ENCODE peak calls at places on chromosomes 4 and X, in five cellular contexts. One of them, this sample, is unnamed.
A peak's percentile ranks its signal among the peaks of the same experiment; 100 is the strongest.

GRCh38 chrX:96685205-96686099 is 810 bp downstream of the DIAPH2 start:
- DNase-seq in effector memory CD4-positive, alpha-beta T cell: no peak
- DNase-seq in Kasumi-1: peak; percentile 79
- DNase-seq in ovary: peak; percentile 47
- DNase-seq in glomerular endothelial cell: no peak
- DNase-seq in this sample: peak; percentile 14

GRCh38 chr4:116055857-116056827 is 942.7 kb upstream of the NDST4 start:
- DNase-seq in glomerular endothelial cell: no peak
- DNase-seq in effector memory CD4-positive, alpha-beta T cell: no peak
- DNase-seq in Kasumi-1: peak; percentile 28
- DNase-seq in ovary: no peak
- DNase-seq in this sample: no peak

GRCh38 chr4:2583517-2583916 is 47.1 kb downstream of the FAM193A start:
- DNase-seq in glomerular endothelial cell: no peak
- DNase-seq in Kasumi-1: no peak
- DNase-seq in effector memory CD4-positive, alpha-beta T cell: no peak
- DNase-seq in ovary: no peak
- DNase-seq in this sample: no peak

GRCh38 chrX:111349934-111350333 is 62.1 kb downstream of the DCX start:
- DNase-seq in effector memory CD4-positive, alpha-beta T cell: no peak
- DNase-seq in Kasumi-1: no peak
- DNase-seq in glomerular endothelial cell: no peak
- DNase-seq in ovary: no peak
- DNase-seq in this sample: no peak

GRCh38 chrX:4263005-4263404 is 549.6 kb upstream of the PRKX start:
- DNase-seq in Kasumi-1: no peak
- DNase-seq in ovary: no peak
- DNase-seq in glomerular endothelial cell: no peak
- DNase-seq in effector memory CD4-positive, alpha-beta T cell: no peak
- DNase-seq in this sample: no peak

GRCh38 chrX:151793886-151794285 is 59.3 kb downstream of the CNGA2 start:
- DNase-seq in ovary: no peak
- DNase-seq in glomerular endothelial cell: no peak
- DNase-seq in effector memory CD4-positive, alpha-beta T cell: no peak
- DNase-seq in Kasumi-1: no peak
- DNase-seq in this sample: no peak

GRCh38 chr4:23978031-23978430 is 88.2 kb upstream of the PPARGC1A start:
- DNase-seq in effector memory CD4-positive, alpha-beta T cell: no peak
- DNase-seq in ovary: no peak
- DNase-seq in Kasumi-1: no peak
- DNase-seq in glomerular endothelial cell: no peak
- DNase-seq in this sample: no peak

GRCh38 chr4:130073145-130073790 is 977.3 kb downstream of the C4orf33 start:
- DNase-seq in effector memory CD4-positive, alpha-beta T cell: no peak
- DNase-seq in ovary: no peak
- DNase-seq in glomerular endothelial cell: no peak
- DNase-seq in Kasumi-1: no peak
- DNase-seq in this sample: no peak

GRCh38 chr4:134024251-134024650 is 177.3 kb downstream of the PABPC4L start:
- DNase-seq in Kasumi-1: peak; percentile 29
- DNase-seq in effector memory CD4-positive, alpha-beta T cell: no peak
- DNase-seq in ovary: no peak
- DNase-seq in glomerular endothelial cell: peak; percentile 7
- DNase-seq in this sample: no peak

GRCh38 chr4:11805837-11806236 is 377.1 kb upstream of the HS3ST1 start:
- DNase-seq in glomerular endothelial cell: peak; percentile 36
- DNase-seq in ovary: no peak
- DNase-seq in Kasumi-1: peak; percentile 91
- DNase-seq in effector memory CD4-positive, alpha-beta T cell: no peak
- DNase-seq in this sample: no peak

GRCh38 chr4:10527438-10527837 is 70.2 kb upstream of the ZNF518B start:
- DNase-seq in ovary: no peak
- DNase-seq in glomerular endothelial cell: no peak
- DNase-seq in Kasumi-1: no peak
- DNase-seq in effector memory CD4-positive, alpha-beta T cell: no peak
- DNase-seq in this sample: no peak

GRCh38 chr4:164396439-164396838 is 357.5 kb upstream of the SMIM31 start:
- DNase-seq in glomerular endothelial cell: no peak
- DNase-seq in Kasumi-1: no peak
- DNase-seq in ovary: no peak
- DNase-seq in effector memory CD4-positive, alpha-beta T cell: no peak
- DNase-seq in this sample: no peak

GRCh38 chr4:82785248-82786003 is 13.2 kb downstream of the SCD5 start:
- DNase-seq in glomerular endothelial cell: peak; percentile 92
- DNase-seq in ovary: no peak
- DNase-seq in effector memory CD4-positive, alpha-beta T cell: no peak
- DNase-seq in Kasumi-1: no peak
- DNase-seq in this sample: peak; percentile 33

GRCh38 chrX:69124108-69124507 is 41.1 kb downstream of the PJA1 start:
- DNase-seq in effector memory CD4-positive, alpha-beta T cell: no peak
- DNase-seq in ovary: no peak
- DNase-seq in glomerular endothelial cell: no peak
- DNase-seq in Kasumi-1: no peak
- DNase-seq in this sample: peak; percentile 60

GRCh38 chrX:34578237-34578636 is 78.8 kb downstream of the TMEM47 start:
- DNase-seq in effector memory CD4-positive, alpha-beta T cell: no peak
- DNase-seq in glomerular endothelial cell: peak; percentile 39
- DNase-seq in ovary: no peak
- DNase-seq in Kasumi-1: peak; percentile 38
- DNase-seq in this sample: peak; percentile 4

GRCh38 chr4:2714071-2714770 is 41.9 kb downstream of the TNIP2 start:
- DNase-seq in Kasumi-1: no peak
- DNase-seq in glomerular endothelial cell: peak; percentile 92
- DNase-seq in ovary: no peak
- DNase-seq in effector memory CD4-positive, alpha-beta T cell: no peak
- DNase-seq in this sample: no peak

GRCh38 chr4:77349796-77350195 is 192.8 kb downstream of the CCNG2 start:
- DNase-seq in effector memory CD4-positive, alpha-beta T cell: no peak
- DNase-seq in glomerular endothelial cell: no peak
- DNase-seq in Kasumi-1: no peak
- DNase-seq in ovary: no peak
- DNase-seq in this sample: no peak

GRCh38 chr4:95417531-95417930 is 131.2 kb downstream of the UNC5C start:
- DNase-seq in glomerular endothelial cell: no peak
- DNase-seq in Kasumi-1: no peak
- DNase-seq in ovary: no peak
- DNase-seq in effector memory CD4-positive, alpha-beta T cell: no peak
- DNase-seq in this sample: no peak

GRCh38 chrX:37921758-37922157 is 74.4 kb upstream of the DYNLT3 start:
- DNase-seq in glomerular endothelial cell: no peak
- DNase-seq in ovary: no peak
- DNase-seq in Kasumi-1: no peak
- DNase-seq in effector memory CD4-positive, alpha-beta T cell: no peak
- DNase-seq in this sample: peak; percentile 7

GRCh38 chr4:80161413-80162058 is 35.8 kb upstream of the PRDM8 start:
- DNase-seq in glomerular endothelial cell: no peak
- DNase-seq in ovary: no peak
- DNase-seq in Kasumi-1: no peak
- DNase-seq in effector memory CD4-positive, alpha-beta T cell: no peak
- DNase-seq in this sample: no peak

GRCh38 chr4:123609829-123610228 is 213.2 kb downstream of the SPRY1 start:
- DNase-seq in effector memory CD4-positive, alpha-beta T cell: no peak
- DNase-seq in glomerular endothelial cell: no peak
- DNase-seq in Kasumi-1: no peak
- DNase-seq in ovary: no peak
- DNase-seq in this sample: no peak

GRCh38 chr4:139786494-139787354 is 121.1 kb downstream of the MGST2 start:
- DNase-seq in Kasumi-1: no peak
- DNase-seq in ovary: no peak
- DNase-seq in effector memory CD4-positive, alpha-beta T cell: no peak
- DNase-seq in glomerular endothelial cell: no peak
- DNase-seq in this sample: no peak

GRCh38 chr4:168765322-168765721 is 244.7 kb downstream of the CBR4 start:
- DNase-seq in glomerular endothelial cell: no peak
- DNase-seq in ovary: no peak
- DNase-seq in effector memory CD4-positive, alpha-beta T cell: no peak
- DNase-seq in Kasumi-1: no peak
- DNase-seq in this sample: no peak

GRCh38 chr4:78737020-78737419 is 39.1 kb upstream of the BMP2K start:
- DNase-seq in effector memory CD4-positive, alpha-beta T cell: no peak
- DNase-seq in glomerular endothelial cell: no peak
- DNase-seq in ovary: no peak
- DNase-seq in Kasumi-1: peak; percentile 60
- DNase-seq in this sample: no peak

GRCh38 chrX:149682956-149683947 is 28.6 kb upstream of the MAGEA11 start:
- DNase-seq in Kasumi-1: no peak
- DNase-seq in effector memory CD4-positive, alpha-beta T cell: no peak
- DNase-seq in ovary: no peak
- DNase-seq in glomerular endothelial cell: no peak
- DNase-seq in this sample: no peak

GRCh38 chr4:183987529-183987946 is 82.4 kb downstream of the STOX2 start:
- DNase-seq in Kasumi-1: no peak
- DNase-seq in effector memory CD4-positive, alpha-beta T cell: no peak
- DNase-seq in ovary: peak; percentile 75
- DNase-seq in glomerular endothelial cell: no peak
- DNase-seq in this sample: peak; percentile 83

GRCh38 chr4:83392562-83392961 is 57.9 kb upstream of the HPSE start:
- DNase-seq in Kasumi-1: no peak
- DNase-seq in ovary: no peak
- DNase-seq in effector memory CD4-positive, alpha-beta T cell: no peak
- DNase-seq in glomerular endothelial cell: no peak
- DNase-seq in this sample: no peak

GRCh38 chrX:47078129-47079043 is at the start of gene RGN:
- DNase-seq in effector memory CD4-positive, alpha-beta T cell: no peak
- DNase-seq in Kasumi-1: no peak
- DNase-seq in glomerular endothelial cell: no peak
- DNase-seq in ovary: peak; percentile 33
- DNase-seq in this sample: peak; percentile 24

GRCh38 chrX:123157586-123157985 is 26.5 kb upstream of the GRIA3 start:
- DNase-seq in glomerular endothelial cell: no peak
- DNase-seq in ovary: no peak
- DNase-seq in Kasumi-1: no peak
- DNase-seq in effector memory CD4-positive, alpha-beta T cell: no peak
- DNase-seq in this sample: no peak

GRCh38 chr4:130640583-130640982 is 1544.6 kb downstream of the C4orf33 start:
- DNase-seq in ovary: no peak
- DNase-seq in Kasumi-1: no peak
- DNase-seq in effector memory CD4-positive, alpha-beta T cell: no peak
- DNase-seq in glomerular endothelial cell: no peak
- DNase-seq in this sample: no peak

GRCh38 chrX:102835504-102836146 is 101.4 kb upstream of the RAB40AL start:
- DNase-seq in glomerular endothelial cell: no peak
- DNase-seq in ovary: peak; percentile 22
- DNase-seq in Kasumi-1: peak; percentile 22
- DNase-seq in effector memory CD4-positive, alpha-beta T cell: no peak
- DNase-seq in this sample: no peak

GRCh38 chr4:11603594-11604194 is 175.0 kb upstream of the HS3ST1 start:
- DNase-seq in effector memory CD4-positive, alpha-beta T cell: no peak
- DNase-seq in glomerular endothelial cell: no peak
- DNase-seq in Kasumi-1: no peak
- DNase-seq in ovary: no peak
- DNase-seq in this sample: no peak

This sample was measured in AG08396.